ENCODE peak calls at places on chromosomes 13 and 19, in seven cellular contexts. I, K, P, H, S, Z and U are unnamed samples. For H3K36me3 and H3K4me1, the result is how much of the 10 kb centered on the place peaks cover.

GRCh38 chr13:36130542-36131214 is 504 bp downstream of the DCLK1 start:
- DNase-seq in P (no peak), Z (peak), H (no peak), K (peak), I (no peak), S (no peak), U (no peak)

GRCh38 chr19:55188620-55189019 is 8.5 kb upstream of the SYT5 start:
- DNase-seq in Z (no peak), S (no peak), K (no peak), H (no peak), I (no peak), P (no peak), U (no peak)

GRCh38 chr19:29596885-29597525 is 9.1 kb upstream of the POP4 start:
- DNase-seq in K (peak), Z (no peak), I (no peak), P (no peak), H (peak), S (no peak), U (no peak)

GRCh38 chr13:110597041-110597689 is 18.2 kb upstream of the NAXD start:
- DNase-seq in S (no peak), P (no peak), K (no peak), I (no peak), H (no peak), Z (no peak), U (no peak)

GRCh38 chr19:40530091-40530901 is 46.4 kb upstream of the SHKBP1 start:
- DNase-seq in P (peak), K (peak), H (no peak), Z (peak), I (no peak), S (no peak), U (peak)

GRCh38 chr13:51663980-51664957 is 80.0 kb downstream of the WDFY2 start:
- DNase-seq in Z (peak), K (no peak), H (no peak), P (no peak), S (no peak), I (no peak), U (no peak)

GRCh38 chr13:97855570-97855970 is 97.9 kb upstream of the IPO5 start:
- DNase-seq in I (no peak), S (no peak), P (no peak), K (peak), Z (peak), H (peak), U (no peak)

GRCh38 chr13:110433014-110433413 is 125.9 kb downstream of the COL4A2 start:
- DNase-seq in Z (no peak), P (no peak), I (no peak), H (no peak), K (no peak), S (peak), U (no peak)

GRCh38 chr13:76856141-76856571 is 30.0 kb downstream of the KCTD12 start:
- DNase-seq in H (peak), S (no peak), I (no peak), Z (no peak), P (no peak), K (no peak), U (no peak)

GRCh38 chr13:48595330-48596127 is 58.2 kb upstream of the CYSLTR2 start:
- DNase-seq in S (no peak), K (peak), H (peak), I (peak), P (peak), Z (peak), U (peak)

GRCh38 chr13:90622547-90622946 is 724.9 kb upstream of the MIR17HG start:
- DNase-seq in H (no peak), K (no peak), P (no peak), S (no peak), Z (no peak), I (no peak), U (no peak)

GRCh38 chr13:83831796-83832195 is 50.5 kb downstream of the SLITRK1 start:
- DNase-seq in S (no peak), K (no peak), H (no peak), I (no peak), P (no peak), Z (no peak), U (no peak)

GRCh38 chr13:39144941-39145533 is 106.8 kb downstream of the NHLRC3 start:
- DNase-seq in P (no peak), I (no peak), Z (peak), K (peak), S (no peak), H (peak), U (no peak)

GRCh38 chr13:52348081-52348480 is 57.9 kb downstream of the THSD1 start:
- DNase-seq in S (no peak), H (peak), P (no peak), K (no peak), I (no peak), Z (no peak), U (no peak)

GRCh38 chr13:34254366-34254765 is 436.4 kb downstream of the RFC3 start:
- DNase-seq in I (no peak), P (no peak), K (no peak), Z (no peak), H (no peak), S (no peak), U (no peak)

GRCh38 chr13:100789968-100790367 is 115.4 kb upstream of the TMTC4 start:
- DNase-seq in Z (no peak), S (no peak), I (no peak), K (no peak), P (no peak), H (no peak), U (no peak)

GRCh38 chr19:3637621-3638020 is 11.0 kb upstream of the CACTIN start:
- DNase-seq in I (no peak), S (no peak), K (no peak), Z (no peak), P (no peak), H (no peak), U (no peak)
- H3K36me3 ChIP-seq in I (under half), S (under half), K (under half), Z (under half), P (under half), H (under half), U (under half)

DNA sequence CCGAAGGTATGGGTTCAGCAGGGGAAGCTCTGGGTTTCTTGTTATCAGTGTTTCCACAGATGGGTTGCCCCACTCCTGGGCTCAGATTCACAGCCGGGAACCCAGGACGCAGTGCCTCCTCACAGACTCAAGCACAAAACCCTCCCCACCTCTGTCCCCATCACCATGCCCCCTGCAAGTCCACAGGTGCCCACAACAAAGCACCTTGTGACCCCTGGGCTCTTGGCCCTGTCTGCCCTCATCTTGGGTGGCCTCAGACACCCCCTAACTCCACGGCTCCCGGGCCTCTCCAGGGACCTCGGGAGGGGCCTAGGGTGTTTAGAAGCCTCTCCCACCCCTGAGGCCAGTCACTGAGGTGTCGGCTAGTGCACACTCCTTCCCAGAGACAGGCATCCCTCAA is 231.7 kb downstream of the TUBA3C start:
- DNase-seq in H (no peak), K (no peak), I (no peak), Z (no peak), S (no peak), P (no peak), U (no peak)
- H3K4me1 ChIP-seq in H (under half), K (under half), I (under half), Z (under half), S (under half), P (under half), U (under half)

GRCh38 chr19:47106819-47107200 is 6.8 kb downstream of the ZC3H4 start:
- DNase-seq in I (no peak), H (no peak), K (no peak), S (no peak), Z (no peak), P (no peak), U (no peak)
- H3K27ac ChIP-seq in I (peak), H (peak), K (peak), S (peak), Z (peak), P (peak), U (peak)

GRCh38 chr19:5908773-5909442 is 4.2 kb downstream of the VMAC start:
- DNase-seq in S (no peak), P (no peak), I (no peak), Z (no peak), K (no peak), H (no peak), U (no peak)
- H3K36me3 ChIP-seq in S (under half), P (under half), I (under half), Z (under half), K (under half), H (under half), U (under half)

GRCh38 chr13:112764864-112765561 is 75.2 kb downstream of the ATP11A start:
- DNase-seq in S (no peak), I (no peak), P (no peak), K (no peak), Z (no peak), H (no peak), U (no peak)
- H3K4me1 ChIP-seq in S (under half), I (under half), P (under half), K (under half), Z (under half), H (under half), U (under half)

GRCh38 chr19:38979867-38980266 is 4.3 kb upstream of the FBXO17 start:
- DNase-seq in Z (no peak), P (no peak), H (no peak), I (no peak), S (no peak), K (no peak), U (no peak)

GRCh38 chr19:38975861-38976271 is 324 bp upstream of the FBXO17 start:
- DNase-seq in Z (peak), H (peak), P (no peak), S (no peak), K (no peak), I (no peak), U (no peak)

GRCh38 chr19:38977445-38978314 is 2.1 kb upstream of the FBXO17 start:
- DNase-seq in K (no peak), Z (no peak), P (no peak), H (no peak), I (no peak), S (no peak), U (no peak)

GRCh38 chr19:38980583-38981374 is 5.2 kb upstream of the FBXO17 start:
- DNase-seq in K (no peak), Z (no peak), P (no peak), I (no peak), S (no peak), H (no peak), U (no peak)

DNA sequence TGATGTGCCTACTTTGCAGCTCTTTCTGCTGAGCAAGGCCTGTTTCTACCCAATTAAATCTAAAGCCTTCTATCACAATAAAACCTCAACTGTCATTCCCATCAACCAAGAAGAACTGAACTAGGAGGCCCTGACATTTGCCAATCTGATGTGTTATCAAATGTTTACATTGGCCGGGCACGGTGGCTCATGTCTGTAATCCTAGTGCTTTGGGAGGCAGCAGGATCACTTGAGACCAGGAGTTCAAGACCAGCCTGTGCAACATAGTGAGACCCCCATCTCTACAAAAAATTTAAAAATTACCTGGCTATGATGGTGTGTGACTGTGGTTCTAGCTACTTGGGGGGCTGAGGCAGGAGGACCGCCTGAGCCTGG is 2.8 kb upstream of the FBXO17 start:
- DNase-seq in P (no peak), I (no peak), K (no peak), H (no peak), S (no peak), Z (no peak), U (no peak)
- H3K27ac ChIP-seq in P (no peak), I (no peak), K (peak), H (no peak), S (no peak), Z (no peak), U (no peak)

DNA sequence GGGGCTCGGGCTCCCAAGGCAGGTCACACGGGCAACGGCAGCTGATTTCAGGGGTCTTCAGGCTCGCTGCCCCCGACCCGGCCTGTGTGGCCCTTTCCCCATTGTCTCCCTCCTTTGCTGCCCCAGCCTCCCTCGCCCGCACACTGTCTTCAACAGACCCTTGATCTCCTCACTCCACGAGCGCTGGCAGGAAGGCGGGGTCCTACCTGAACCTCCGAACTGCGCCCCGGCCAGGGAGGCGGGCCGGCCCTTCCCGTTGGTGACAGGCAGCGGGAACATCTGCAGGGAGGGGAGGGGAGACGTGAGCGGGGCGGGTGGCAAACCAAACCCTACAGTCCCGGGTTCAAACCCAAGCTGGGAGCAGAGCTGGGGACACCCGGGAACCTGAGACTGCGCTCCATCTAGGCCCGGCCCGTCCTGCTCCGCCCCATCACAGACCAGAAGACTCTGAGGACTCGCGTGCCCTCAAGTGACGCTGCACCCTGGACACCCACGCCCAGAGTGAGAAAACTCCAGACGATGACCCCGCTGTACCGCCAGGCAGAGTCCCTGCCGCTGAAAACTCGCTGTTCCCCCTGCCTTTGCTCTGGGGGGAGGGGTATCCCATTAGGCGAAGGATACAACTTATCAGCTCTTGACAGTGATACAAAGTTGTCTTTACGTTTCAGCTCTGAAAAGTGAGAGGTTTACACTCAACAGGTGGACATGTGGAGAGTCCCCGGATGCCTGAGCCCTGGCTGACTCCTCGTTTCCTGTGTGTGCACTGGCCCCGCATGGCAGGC is 6.1 kb downstream of the TCF3 start:
- DNase-seq in Z (peak), P (no peak), H (no peak), K (no peak), I (no peak), S (no peak), U (no peak)
- H3K36me3 ChIP-seq in Z (under half), P (under half), H (under half), K (under half), I (under half), S (under half), U (under half)